ENCODE peak calls at places on chromosomes 16 and 17, in ten cellular contexts. D, N, P, G, B, Y, J, U, H and Q are unnamed samples.

GRCh38 chr17:48604770-48605329 is at the start of gene HOXB6:
- DNase-seq in D (no peak), N (no peak), P (no peak), G (no peak), B (no peak), Y (peak), J (no peak), U (no peak), H (peak), Q (no peak)

GRCh38 chr16:88650749-88651275 is at the start of gene CYBA:
- DNase-seq in D (peak), N (peak), P (peak), G (no peak), B (peak), Y (no peak), J (peak), U (no peak), H (peak), Q (peak)

GRCh38 chr16:58306327-58306726 is 11.5 kb upstream of the PRSS54 start:
- DNase-seq in D (peak), N (peak), P (no peak), G (no peak), B (peak), Y (peak), J (peak), U (no peak), H (no peak), Q (no peak)

GRCh38 chr16:69701452-69701851 is 24.9 kb downstream of the NQO1 start:
- DNase-seq in D (no peak), N (no peak), P (no peak), G (no peak), B (no peak), Y (no peak), J (no peak), U (no peak), H (no peak), Q (no peak)

GRCh38 chr17:75850928-75851692 is 4.0 kb downstream of the WBP2 start:
- DNase-seq in D (no peak), N (no peak), P (no peak), G (no peak), B (no peak), Y (no peak), J (peak), U (no peak), H (no peak), Q (no peak)

GRCh38 chr17:5485270-5486205 is at the start of gene DERL2:
- DNase-seq in D (no peak), N (peak), P (peak), G (no peak), B (peak), Y (no peak), J (peak), U (peak), H (peak), Q (no peak)

GRCh38 chr17:57523926-57524634 is 221.0 kb downstream of the CCDC182 start:
- DNase-seq in D (peak), N (no peak), P (peak), G (no peak), B (no peak), Y (peak), J (peak), U (no peak), H (peak), Q (peak)

GRCh38 chr17:55704412-55704811 is 18.3 kb downstream of the TMEM100 start:
- DNase-seq in D (no peak), N (no peak), P (no peak), G (no peak), B (no peak), Y (no peak), J (no peak), U (no peak), H (no peak), Q (no peak)

GRCh38 chr16:74987027-74987681 is 2.2 kb upstream of the WDR59 start:
- DNase-seq in D (no peak), N (no peak), P (no peak), G (no peak), B (no peak), Y (no peak), J (no peak), U (no peak), H (no peak), Q (no peak)

GRCh38 chr16:12090162-12090552 is 113.6 kb downstream of the SNX29 start:
- DNase-seq in D (no peak), N (no peak), P (no peak), G (no peak), B (peak), Y (no peak), J (no peak), U (no peak), H (no peak), Q (no peak)
- H3K4me3 ChIP-seq in D (peak), N (no peak), P (no peak), G (peak), B (peak), Y (no peak), J (no peak), U (peak), H (no peak), Q (peak)

GRCh38 chr16:17225551-17225950 is 245.2 kb downstream of the XYLT1 start:
- DNase-seq in D (no peak), N (no peak), P (no peak), G (no peak), B (no peak), Y (no peak), J (peak), U (no peak), H (no peak), Q (no peak)
- H3K27ac ChIP-seq in D (no peak), N (peak), P (peak), G (no peak), B (no peak), Y (no peak), J (no peak), U (peak), H (no peak), Q (peak)

DNA sequence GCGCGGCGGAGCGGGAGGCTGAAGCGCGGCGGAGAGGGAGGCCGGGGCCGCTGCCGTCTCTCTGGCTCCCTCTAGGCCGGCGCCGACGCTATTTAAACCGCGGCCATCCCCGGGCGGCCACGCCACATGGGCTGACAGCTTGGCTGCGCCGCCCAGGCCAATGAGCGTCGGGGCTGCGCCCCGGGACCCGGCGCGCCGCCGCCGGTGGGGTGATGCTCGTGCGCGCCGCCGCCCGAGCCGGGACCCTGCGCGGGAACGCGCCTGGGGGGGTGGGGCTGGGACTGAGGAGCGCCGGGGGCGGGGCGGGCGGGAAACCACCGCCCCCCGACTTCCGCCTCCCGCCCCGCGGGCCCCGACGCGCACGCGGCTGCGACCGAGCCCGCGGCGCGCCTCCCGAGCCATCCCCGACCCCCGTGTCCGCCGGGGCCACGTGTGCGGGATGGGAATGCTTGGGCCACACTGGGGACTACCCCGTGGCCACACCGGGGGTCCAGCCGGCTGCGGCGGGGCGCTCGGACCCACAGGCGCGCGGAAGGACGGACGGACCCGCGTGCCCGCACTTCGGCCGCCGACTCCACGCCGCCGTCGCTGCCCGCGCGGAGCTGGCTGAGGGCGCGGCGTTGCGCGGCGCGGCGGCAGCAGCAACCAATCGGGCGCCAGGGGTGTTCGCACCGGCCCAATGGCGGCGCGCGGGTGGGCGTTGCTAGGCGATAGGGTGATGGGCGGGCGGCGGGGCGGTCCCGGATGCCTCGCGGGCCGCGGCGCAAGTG is at the start of gene FASN:
- DNase-seq in D (peak), N (peak), P (peak), G (no peak), B (peak), Y (peak), J (peak), U (peak), H (peak), Q (peak)
- TF ChIP-seq CTCF in D (peak), N (peak), P (peak), G (peak), B (no peak), Y (no peak), J (peak), U (peak), H (peak), Q (peak)

GRCh38 chr16:4752351-4753100 is 14.4 kb downstream of the ZNF500 start:
- DNase-seq in D (no peak), N (no peak), P (no peak), G (no peak), B (no peak), Y (no peak), J (no peak), U (no peak), H (no peak), Q (no peak)

GRCh38 chr16:4753227-4753626 is 13.7 kb downstream of the ZNF500 start:
- DNase-seq in D (no peak), N (no peak), P (no peak), G (no peak), B (no peak), Y (no peak), J (no peak), U (no peak), H (no peak), Q (no peak)

GRCh38 chr16:4754865-4755264 is 12.1 kb downstream of the ZNF500 start:
- DNase-seq in D (no peak), N (no peak), P (no peak), G (no peak), B (no peak), Y (no peak), J (no peak), U (no peak), H (no peak), Q (no peak)

GRCh38 chr16:4760221-4760910 is 6.6 kb downstream of the ZNF500 start:
- DNase-seq in D (no peak), N (no peak), P (no peak), G (no peak), B (no peak), Y (no peak), J (no peak), U (no peak), H (no peak), Q (no peak)

DNA sequence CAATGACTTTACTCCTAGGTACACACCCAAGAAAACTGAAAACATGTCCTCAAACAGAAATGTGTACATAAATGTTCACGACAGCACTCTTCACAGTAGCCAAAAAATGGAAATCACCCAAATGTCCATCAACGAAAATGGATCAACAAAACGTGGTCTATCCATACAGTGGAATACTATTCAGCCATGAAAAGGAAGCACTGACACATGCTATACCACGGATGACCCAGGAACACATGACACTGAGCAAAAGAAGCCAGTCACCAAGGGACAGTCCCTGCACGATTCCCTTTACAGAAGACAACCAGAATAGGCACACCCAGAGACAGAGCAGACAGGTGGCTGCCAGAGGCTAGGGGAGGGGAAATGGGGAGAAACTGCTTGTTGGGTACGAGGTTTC is 11.3 kb downstream of the ZNF500 start:
- DNase-seq in D (no peak), N (no peak), P (no peak), G (no peak), B (no peak), Y (no peak), J (no peak), U (no peak), H (no peak), Q (no peak)
- H3K4me3 ChIP-seq in D (no peak), N (no peak), P (no peak), G (no peak), B (no peak), Y (no peak), J (no peak), U (no peak), H (no peak), Q (no peak)

GRCh38 chr17:351436-351713 is 1.2 kb downstream of the RPH3AL start:
- DNase-seq in D (no peak), N (no peak), P (no peak), G (no peak), B (no peak), Y (no peak), J (no peak), U (no peak), H (no peak), Q (no peak)
- H3K27ac ChIP-seq in D (peak), N (no peak), P (peak), G (no peak), B (no peak), Y (no peak), J (no peak), U (peak), H (peak), Q (peak)

DNA sequence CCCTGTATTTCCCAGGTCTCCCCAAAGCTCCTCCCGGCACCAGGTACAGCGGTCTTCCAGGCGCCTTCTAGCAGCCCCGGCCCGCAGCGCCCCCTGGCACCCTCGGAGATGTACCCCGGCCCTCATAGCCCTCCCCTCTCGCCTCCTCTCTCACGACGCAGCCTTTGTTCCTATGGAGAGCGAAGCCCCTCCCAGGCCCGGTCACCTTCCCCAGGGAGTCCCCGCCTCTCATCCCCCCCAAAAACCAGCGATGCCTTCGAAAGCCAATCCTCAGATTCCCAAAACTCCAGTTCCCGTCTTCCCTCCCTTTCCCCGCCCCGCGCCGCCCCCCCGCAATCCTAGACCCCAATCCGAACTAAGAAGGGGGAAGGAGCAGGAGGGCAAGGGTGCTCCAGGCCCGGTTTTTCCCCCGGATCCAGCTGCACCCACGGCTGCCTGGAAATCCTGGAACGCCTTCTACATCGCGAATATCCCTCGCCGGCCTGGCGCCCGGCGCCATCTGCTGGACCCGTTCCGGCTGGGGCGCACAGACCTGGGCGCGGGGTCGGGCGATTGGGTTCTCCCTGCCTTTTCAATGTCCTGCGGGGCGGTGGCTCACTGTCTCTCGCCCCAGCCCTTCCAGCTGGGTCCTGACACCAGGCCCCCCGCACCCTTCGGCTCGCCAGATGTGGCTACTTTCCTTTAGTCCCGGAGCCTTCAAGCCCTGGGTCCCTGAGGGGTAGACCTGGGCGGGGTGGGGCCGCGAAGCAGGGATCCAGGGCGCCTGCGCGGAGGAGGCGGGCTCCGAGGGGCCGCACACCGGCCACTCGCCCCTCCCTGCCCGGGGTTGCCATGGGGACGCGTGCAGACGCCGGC is at the start of gene DNAH2:
- DNase-seq in D (peak), N (no peak), P (peak), G (peak), B (peak), Y (peak), J (peak), U (no peak), H (peak), Q (peak)
- TF ChIP-seq CTCF in D (no peak), N (peak), P (no peak), G (peak), B (peak), Y (peak), J (peak), U (peak), H (peak), Q (peak)

DNA sequence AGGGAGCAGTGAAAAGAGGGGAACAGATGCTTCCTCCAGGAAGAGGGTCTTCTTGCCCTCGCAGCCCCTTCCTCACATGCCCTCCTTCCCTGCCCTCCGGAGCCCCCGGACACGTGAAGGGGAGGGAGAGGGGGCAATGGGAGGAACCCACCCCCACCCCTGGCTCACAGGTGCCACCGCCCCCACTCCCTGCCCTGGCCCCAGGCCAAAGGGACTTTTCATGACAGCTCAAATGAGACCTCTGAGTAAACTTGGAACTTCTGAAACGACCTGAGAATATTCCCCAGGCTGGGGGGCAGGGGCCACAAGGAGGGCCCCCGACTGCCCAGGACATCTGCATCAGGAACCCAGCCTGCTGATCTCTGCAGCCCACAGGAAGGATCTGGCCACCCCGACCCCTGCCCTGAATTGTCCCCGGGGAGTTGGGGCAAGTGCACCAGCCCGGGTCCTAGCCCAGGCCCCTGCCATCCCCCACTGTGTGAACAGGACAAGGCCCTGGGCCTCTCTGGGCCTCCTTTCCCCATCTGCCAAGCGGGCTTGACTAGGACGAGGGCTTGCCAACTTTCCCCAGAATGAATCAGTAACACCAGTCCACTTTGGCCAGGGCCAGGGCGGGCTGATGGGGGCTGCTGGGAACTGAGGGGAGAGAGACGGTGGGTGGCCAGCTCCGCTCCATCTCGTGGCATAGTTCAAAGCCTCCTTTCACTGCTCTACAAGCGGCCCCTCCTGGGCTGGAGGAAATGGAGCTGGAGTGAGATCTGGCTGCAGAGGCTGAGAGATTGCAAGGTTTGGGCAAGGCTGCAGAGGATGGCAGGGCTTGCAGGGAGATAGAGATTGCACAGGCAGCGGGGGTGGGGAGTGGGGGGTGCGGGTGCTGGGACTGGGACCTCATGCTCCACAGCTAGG is 3.8 kb downstream of the IL21R start:
- DNase-seq in D (no peak), N (peak), P (no peak), G (no peak), B (no peak), Y (no peak), J (peak), U (no peak), H (no peak), Q (no peak)
- H3K4me3 ChIP-seq in D (no peak), N (peak), P (no peak), G (no peak), B (no peak), Y (no peak), J (no peak), U (no peak), H (no peak), Q (no peak)